ENCODE peak calls at places on chromosome 3, in seven cellular contexts. C, O, J, S, G, H and A are unnamed samples. For H3K4me1, the result is how much of the 10 kb centered on the place peaks cover.

GRCh38 chr3:123302961-123303360 is 101.2 kb downstream of the SEC22A start:
- DNase-seq in O (no peak), H (no peak), C (no peak), J (no peak), S (no peak), G (no peak), A (no peak)

GRCh38 chr3:99013794-99014315 is 112.4 kb upstream of the DCBLD2 start:
- DNase-seq in S (no peak), H (no peak), C (no peak), J (no peak), G (no peak), O (no peak), A (peak)

GRCh38 chr3:23826382-23827061 is 20.8 kb downstream of the UBE2E1 start:
- DNase-seq in O (peak), J (peak), C (no peak), S (peak), G (no peak), H (no peak), A (no peak)

GRCh38 chr3:65713016-65713415 is 325.7 kb downstream of the MAGI1 start:
- DNase-seq in S (peak), G (no peak), C (no peak), J (no peak), O (no peak), H (no peak), A (no peak)

GRCh38 chr3:31692714-31693113 is 160.0 kb downstream of the STT3B start:
- DNase-seq in O (no peak), C (no peak), S (peak), G (no peak), J (no peak), H (no peak), A (no peak)

GRCh38 chr3:7669641-7670040 is 808.7 kb downstream of the GRM7 start:
- DNase-seq in J (no peak), O (no peak), H (no peak), C (no peak), G (no peak), S (no peak), A (no peak)

GRCh38 chr3:123084738-123085237 is 18.0 kb downstream of the PDIA5 start:
- DNase-seq in C (no peak), G (no peak), O (peak), H (peak), S (peak), J (no peak), A (no peak)

GRCh38 chr3:191882289-191882688 is 421.3 kb downstream of the PYDC2 start:
- DNase-seq in G (no peak), H (no peak), O (no peak), C (no peak), S (no peak), J (no peak), A (peak)

GRCh38 chr3:123732447-123732846 is 147.6 kb upstream of the HACD2 start:
- DNase-seq in J (no peak), G (no peak), O (no peak), H (no peak), S (no peak), C (no peak), A (peak)

GRCh38 chr3:106208979-106209378 is 340.2 kb upstream of the CBLB start:
- DNase-seq in S (no peak), C (no peak), G (no peak), H (peak), J (no peak), O (no peak), A (peak)

GRCh38 chr3:89043406-89043947 is 63.9 kb upstream of the EPHA3 start:
- DNase-seq in J (no peak), S (no peak), O (no peak), G (no peak), C (no peak), H (no peak), A (no peak)

GRCh38 chr3:89046661-89047060 is 60.8 kb upstream of the EPHA3 start:
- DNase-seq in O (no peak), G (no peak), J (no peak), H (no peak), C (no peak), S (no peak), A (no peak)

DNA sequence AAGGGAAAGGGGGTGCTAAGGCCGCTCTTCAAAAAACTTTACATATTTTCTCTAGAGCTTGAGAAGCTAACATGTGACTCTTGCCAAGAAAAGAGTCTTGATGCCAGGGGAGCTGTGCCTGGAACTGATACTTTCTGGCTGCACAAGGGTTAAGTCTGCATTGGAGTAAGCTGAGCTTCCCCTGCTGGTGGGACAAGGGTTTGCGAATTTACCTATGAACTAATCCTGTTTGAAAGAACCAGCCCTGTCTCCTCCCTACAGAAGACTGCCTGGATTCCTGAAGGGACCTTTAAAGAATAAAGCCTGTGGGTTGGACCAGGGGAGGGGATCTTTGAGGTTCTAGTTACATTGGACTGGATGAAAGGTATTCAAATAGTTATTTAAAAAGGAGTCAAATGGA is 58.3 kb upstream of the EPHA3 start:
- DNase-seq in S (peak), J (no peak), G (no peak), C (no peak), H (no peak), O (no peak), A (peak)
- TF ChIP-seq CTCF in S (peak), J (no peak), G (no peak), C (no peak), H (no peak), O (no peak), A (peak)

DNA sequence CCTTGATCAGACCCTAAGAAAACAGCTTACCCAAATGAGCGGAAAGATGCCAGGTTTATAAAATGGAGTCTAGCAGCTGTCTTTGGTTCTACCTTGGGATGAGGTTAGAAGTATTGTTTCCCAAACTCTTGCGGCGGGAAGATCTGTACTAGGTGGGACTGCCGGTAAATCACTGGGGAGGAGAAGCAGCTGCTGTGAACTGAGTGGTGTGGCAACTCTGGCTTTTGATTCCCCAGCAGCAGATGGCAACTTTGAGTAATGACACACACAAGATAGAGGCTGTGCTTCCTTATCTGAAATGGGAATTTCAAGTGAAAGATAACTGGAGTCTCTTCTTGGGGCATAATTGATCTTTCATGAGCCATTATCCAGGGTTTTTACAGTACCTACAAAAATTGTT is 184.9 kb downstream of the ATG7 start:
- DNase-seq in J (no peak), H (no peak), O (peak), S (no peak), G (no peak), C (no peak), A (no peak)
- H3K4me1 ChIP-seq in J (under half), H (under half), O (under half), S (under half), G (under half), C (under half), A (under half)

DNA sequence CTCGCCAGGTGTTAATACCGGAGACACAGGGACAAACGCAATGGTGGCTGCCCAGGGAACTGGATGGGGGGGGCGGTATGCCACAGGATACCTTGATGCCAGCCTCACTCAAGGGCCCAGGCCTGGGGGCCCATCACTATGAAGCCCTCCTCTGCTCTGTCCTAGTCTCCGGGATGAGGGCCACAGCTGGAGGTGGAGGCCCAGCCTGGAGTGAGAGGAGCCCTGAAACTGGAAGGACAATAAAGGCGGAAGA is 1.5 kb upstream of the CAMK2N2 start:
- DNase-seq in O (no peak), S (no peak), G (no peak), J (no peak), C (no peak), H (no peak), A (no peak)
- TF ChIP-seq CTCF in O (no peak), S (no peak), G (no peak), J (no peak), C (no peak), H (no peak), A (no peak)

GRCh38 chr3:129555176-129555575 is 12.2 kb downstream of the H1-8 start:
- DNase-seq in J (no peak), O (no peak), C (no peak), H (no peak), G (no peak), S (no peak), A (no peak)

GRCh38 chr3:129556358-129556695 is 13.4 kb downstream of the H1-8 start:
- DNase-seq in C (no peak), O (no peak), H (no peak), J (no peak), G (no peak), S (no peak), A (no peak)

GRCh38 chr3:129554356-129555120 is 11.6 kb downstream of the H1-8 start:
- DNase-seq in O (no peak), H (peak), S (no peak), C (no peak), J (no peak), G (no peak), A (no peak)

GRCh38 chr3:129556890-129557736 is 14.1 kb downstream of the H1-8 start:
- DNase-seq in S (no peak), G (peak), H (peak), O (no peak), C (no peak), J (no peak), A (no peak)

GRCh38 chr3:129555616-129556357 is 12.8 kb downstream of the H1-8 start:
- DNase-seq in H (no peak), G (no peak), J (no peak), C (no peak), S (no peak), O (no peak), A (no peak)
- H3K4me1 ChIP-seq in H (half or more), G (half or more), J (under half), C (half or more), S (under half), O (under half), A (under half)